ENCODE peak calls at places on chromosomes 6 and 20, in six cellular contexts. X is kidney tubule cell, V is hippocampal formation, O is progenitor cell of endocrine pancreas, G is OCI-LY7, D is Daoy. S is an unnamed sample.
A peak's percentile ranks its signal among the peaks of the same experiment; 100 is the strongest.

GRCh38 chr6:111978826-111979225 is 75.1 kb upstream of the CCN6 start:
- DNase-seq in X (no peak), V (no peak), O (no peak), G (no peak), D (no peak), S (no peak)

GRCh38 chr20:1302578-1303541 is 26.1 kb downstream of the SDCBP2 start:
- DNase-seq in X (peak; percentile 42), V (no peak), O (no peak), G (no peak), D (peak; percentile 44), S (no peak)

GRCh38 chr6:137882225-137882961 is 15.3 kb downstream of the TNFAIP3 start:
- DNase-seq in X (no peak), V (no peak), O (no peak), G (no peak), D (no peak), S (no peak)

GRCh38 chr6:13303668-13304017 is 24.7 kb downstream of the TBC1D7 start:
- DNase-seq in X (peak; percentile 59), V (peak; percentile 27), O (no peak), G (peak; percentile 73), D (peak; percentile 37), S (no peak)

GRCh38 chr20:20452254-20452676 is 84.4 kb downstream of the INSM1 start:
- DNase-seq in X (no peak), V (peak; percentile 97), O (no peak), G (no peak), D (peak; percentile 75), S (peak; percentile 69)

GRCh38 chr6:53493635-53494025 is 51.3 kb downstream of the GCLC start:
- DNase-seq in X (no peak), V (no peak), O (no peak), G (no peak), D (no peak), S (no peak)

GRCh38 chr6:158793432-158793831 is 25.7 kb downstream of the EZR start:
- DNase-seq in X (peak; percentile 59), V (no peak), O (no peak), G (peak; percentile 69), D (peak; percentile 58), S (no peak)

GRCh38 chr6:144055121-144055931 is 40.0 kb downstream of the SF3B5 start:
- DNase-seq in X (no peak), V (no peak), O (no peak), G (no peak), D (peak; percentile 20), S (no peak)

GRCh38 chr6:129381885-129382284 is 328.1 kb downstream of the ARHGAP18 start:
- DNase-seq in X (no peak), V (no peak), O (no peak), G (no peak), D (no peak), S (no peak)

GRCh38 chr20:57664476-57664875 is 44.2 kb upstream of the ZBP1 start:
- DNase-seq in X (no peak), V (no peak), O (no peak), G (no peak), D (no peak), S (no peak)

GRCh38 chr20:32893878-32894483 is 35.3 kb downstream of the EFCAB8 start:
- DNase-seq in X (peak; percentile 9), V (no peak), O (no peak), G (peak; percentile 34), D (peak; percentile 46), S (peak; percentile 8)

GRCh38 chr6:104003803-104004516 is 855.8 kb downstream of the HACE1 start:
- DNase-seq in X (no peak), V (no peak), O (no peak), G (no peak), D (no peak), S (no peak)

GRCh38 chr6:134637847-134638438 is 312.0 kb downstream of the ALDH8A1 start:
- DNase-seq in X (no peak), V (no peak), O (no peak), G (no peak), D (no peak), S (no peak)

GRCh38 chr6:169101036-169101805 is 152.4 kb downstream of the THBS2 start:
- DNase-seq in X (no peak), V (no peak), O (no peak), G (no peak), D (no peak), S (no peak)

S was measured in neuronal stem cell.